ENCODE peak calls at places on chromosome 11, in nine cellular contexts. C, H, M, Y, O, F, G, E and A are unnamed samples.

GRCh38 chr11:40722179-40722795 is 737.2 kb downstream of the LRRC4C start:
- DNase-seq in C (no peak), H (peak; percentile 5), M (no peak), Y (no peak), O (no peak), F (no peak), G (no peak), E (no peak), A (no peak)

GRCh38 chr11:1796297-1797011 is 32.7 kb upstream of the CTSD start:
- DNase-seq in C (no peak), H (no peak), M (no peak), Y (no peak), O (no peak), F (no peak), G (no peak), E (no peak), A (no peak)

GRCh38 chr11:93579187-93579773 is 36.1 kb upstream of the SMCO4 start:
- DNase-seq in C (no peak), H (no peak), M (no peak), Y (no peak), O (no peak), F (no peak), G (no peak), E (no peak), A (no peak)

GRCh38 chr11:59698506-59698905 is 15.1 kb downstream of the OR10V1 start:
- DNase-seq in C (no peak), H (no peak), M (no peak), Y (no peak), O (no peak), F (no peak), G (no peak), E (no peak), A (no peak)

GRCh38 chr11:125364085-125364822 is 131.8 kb downstream of the FEZ1 start:
- DNase-seq in C (no peak), H (peak; percentile 62), M (no peak), Y (no peak), O (no peak), F (no peak), G (no peak), E (no peak), A (no peak)

GRCh38 chr11:116694815-116695590 is 77.8 kb downstream of the BUD13 start:
- DNase-seq in C (no peak), H (peak; percentile 25), M (no peak), Y (no peak), O (no peak), F (no peak), G (no peak), E (no peak), A (no peak)

GRCh38 chr11:134532176-134532920 is 120.3 kb upstream of the B3GAT1 start:
- DNase-seq in C (no peak), H (no peak), M (no peak), Y (no peak), O (no peak), F (no peak), G (peak; percentile 41), E (no peak), A (no peak)

GRCh38 chr11:117202386-117203068 is 3.4 kb downstream of the TAGLN start:
- DNase-seq in C (no peak), H (no peak), M (no peak), Y (no peak), O (no peak), F (no peak), G (no peak), E (no peak), A (no peak)

GRCh38 chr11:3747704-3748103 is 49.6 kb downstream of the NUP98 start:
- DNase-seq in C (no peak), H (peak; percentile 15), M (no peak), Y (no peak), O (no peak), F (no peak), G (no peak), E (no peak), A (no peak)

GRCh38 chr11:64800633-64801464 is 2.2 kb downstream of the MAP4K2 start:
- DNase-seq in C (no peak), H (no peak), M (no peak), Y (no peak), O (no peak), F (no peak), G (no peak), E (peak; percentile 42), A (no peak)

GRCh38 chr11:125902927-125903752 is at the start of gene PUS3:
- DNase-seq in C (peak; percentile 29), H (peak; percentile 87), M (peak; percentile 78), Y (peak; percentile 79), O (peak; percentile 73), F (peak; percentile 78), G (peak; percentile 91), E (peak; percentile 86), A (peak; percentile 96)

GRCh38 chr11:46601129-46601528 is 7.3 kb upstream of the AMBRA1 start:
- DNase-seq in C (no peak), H (no peak), M (no peak), Y (no peak), O (no peak), F (no peak), G (no peak), E (no peak), A (no peak)

GRCh38 chr11:131758726-131759125 is 388.3 kb downstream of the NTM start:
- DNase-seq in C (no peak), H (no peak), M (no peak), Y (no peak), O (no peak), F (no peak), G (no peak), E (no peak), A (no peak)

GRCh38 chr11:121418625-121419114 is 33.4 kb upstream of the SORL1 start:
- DNase-seq in C (no peak), H (peak; percentile 23), M (peak; percentile 40), Y (peak; percentile 67), O (no peak), F (no peak), G (no peak), E (peak; percentile 74), A (no peak)

GRCh38 chr11:64092119-64092760 is 56.5 kb downstream of the FLRT1 start:
- DNase-seq in C (no peak), H (no peak), M (no peak), Y (no peak), O (no peak), F (no peak), G (no peak), E (no peak), A (no peak)

GRCh38 chr11:19995131-19995530 is 165.1 kb downstream of the DBX1 start:
- DNase-seq in C (peak; percentile 50), H (peak; percentile 91), M (no peak), Y (no peak), O (peak; percentile 21), F (no peak), G (no peak), E (no peak), A (no peak)

GRCh38 chr11:33704240-33705002 is 3.8 kb upstream of the C11orf91 start:
- DNase-seq in C (no peak), H (no peak), M (no peak), Y (no peak), O (no peak), F (no peak), G (no peak), E (no peak), A (no peak)

GRCh38 chr11:11776714-11777113 is 65.1 kb upstream of the USP47 start:
- DNase-seq in C (no peak), H (no peak), M (no peak), Y (no peak), O (no peak), F (no peak), G (no peak), E (no peak), A (no peak)

GRCh38 chr11:57885298-57886035 is 123.9 kb downstream of the CTNND1 start:
- DNase-seq in C (no peak), H (peak; percentile 33), M (no peak), Y (no peak), O (no peak), F (no peak), G (no peak), E (no peak), A (no peak)

GRCh38 chr11:104033561-104033960 is 2.9 kb upstream of the DDI1 start:
- DNase-seq in C (no peak), H (no peak), M (no peak), Y (no peak), O (no peak), F (no peak), G (no peak), E (no peak), A (no peak)

GRCh38 chr11:69442012-69442806 is 39.3 kb upstream of the LINC01488 start:
- DNase-seq in C (no peak), H (peak; percentile 53), M (no peak), Y (no peak), O (no peak), F (no peak), G (no peak), E (no peak), A (peak; percentile 53)

GRCh38 chr11:76609736-76610370 is 60.7 kb downstream of the LRRC32 start:
- DNase-seq in C (no peak), H (no peak), M (no peak), Y (no peak), O (no peak), F (no peak), G (no peak), E (no peak), A (no peak)

GRCh38 chr11:84212467-84213390 is 926.6 kb upstream of the CCDC90B start:
- DNase-seq in C (no peak), H (peak; percentile 57), M (no peak), Y (no peak), O (no peak), F (no peak), G (no peak), E (no peak), A (no peak)

GRCh38 chr11:124602751-124603150 is 8.5 kb upstream of the PANX3 start:
- DNase-seq in C (no peak), H (peak; percentile 28), M (no peak), Y (no peak), O (no peak), F (no peak), G (no peak), E (no peak), A (no peak)

GRCh38 chr11:1667906-1668305 is 29.1 kb upstream of the KRTAP5-6 start:
- DNase-seq in C (no peak), H (no peak), M (no peak), Y (no peak), O (no peak), F (no peak), G (no peak), E (no peak), A (no peak)

GRCh38 chr11:12547953-12548650 is 126.1 kb upstream of the TEAD1 start:
- DNase-seq in C (no peak), H (no peak), M (no peak), Y (no peak), O (no peak), F (no peak), G (no peak), E (no peak), A (no peak)

GRCh38 chr11:94604496-94604895 is 37.3 kb downstream of the PIWIL4 start:
- DNase-seq in C (no peak), H (peak; percentile 83), M (no peak), Y (no peak), O (no peak), F (no peak), G (no peak), E (no peak), A (no peak)

GRCh38 chr11:127345819-127346459 is 345.4 kb upstream of the KIRREL3 start:
- DNase-seq in C (no peak), H (peak; percentile 22), M (no peak), Y (no peak), O (no peak), F (no peak), G (no peak), E (peak; percentile 16), A (peak; percentile 71)